ENCODE peak calls at places on chromosome 6, in five cellular contexts. L is HCEC 1CT; I is Caki2; Q is NCI-H2081; Z is activated effector memory CD4-positive, alpha-beta T cell treated with Interleukin-2 at 50 U/mL for 16 hours. V is an unnamed sample.

GRCh38 chr6:25329156-25329555 is 50.0 kb downstream of the CARMIL1 start:
- DNase-seq in L (no peak), I (no peak), Q (no peak), Z (no peak), V (no peak)

GRCh38 chr6:30364591-30364990 is 19.6 kb downstream of the RPP21 start:
- DNase-seq in L (no peak), I (no peak), Q (no peak), Z (no peak), V (peak)

GRCh38 chr6:5941188-5941587 is 65.5 kb downstream of the NRN1 start:
- DNase-seq in L (no peak), I (no peak), Q (no peak), Z (no peak), V (no peak)

GRCh38 chr6:971981-972640 is 279.2 kb upstream of the EXOC2 start:
- DNase-seq in L (no peak), I (no peak), Q (no peak), Z (no peak), V (no peak)

GRCh38 chr6:90940812-90941481 is 354.1 kb upstream of the MAP3K7 start:
- DNase-seq in L (peak), I (peak), Q (peak), Z (no peak), V (peak)

GRCh38 chr6:39362487-39362865 is 40.0 kb upstream of the KCNK16 start:
- DNase-seq in L (no peak), I (no peak), Q (no peak), Z (no peak), V (peak)

GRCh38 chr6:161128680-161129196 is 137.2 kb downstream of the MAP3K4 start:
- DNase-seq in L (peak), I (peak), Q (no peak), Z (no peak), V (no peak)

GRCh38 chr6:62652692-62653328 is 366.8 kb upstream of the KHDRBS2 start:
- DNase-seq in L (no peak), I (peak), Q (no peak), Z (no peak), V (no peak)

GRCh38 chr6:118618676-118619377 is 32.6 kb downstream of the CEP85L start:
- DNase-seq in L (no peak), I (peak), Q (peak), Z (peak), V (peak)

GRCh38 chr6:118881440-118882313 is 12.3 kb upstream of the ASF1A start:
- DNase-seq in L (no peak), I (no peak), Q (no peak), Z (no peak), V (peak)

GRCh38 chr6:108093781-108094180 is 19.2 kb upstream of the OSTM1 start:
- DNase-seq in L (no peak), I (no peak), Q (no peak), Z (no peak), V (no peak)

GRCh38 chr6:56946368-56946767 is 8.5 kb upstream of the BEND6 start:
- DNase-seq in L (peak), I (no peak), Q (no peak), Z (no peak), V (no peak)

GRCh38 chr6:43763133-43763797 is 6.7 kb upstream of the VEGFA start:
- DNase-seq in L (no peak), I (no peak), Q (no peak), Z (no peak), V (no peak)

GRCh38 chr6:103783344-103783743 is 1076.4 kb downstream of the HACE1 start:
- DNase-seq in L (no peak), I (peak), Q (no peak), Z (no peak), V (no peak)

GRCh38 chr6:72286911-72287311 is 335.0 kb upstream of the KCNQ5 start:
- DNase-seq in L (peak), I (no peak), Q (no peak), Z (no peak), V (no peak)

GRCh38 chr6:12973302-12973865 is 256.8 kb downstream of the PHACTR1 start:
- DNase-seq in L (no peak), I (peak), Q (no peak), Z (no peak), V (no peak)

GRCh38 chr6:129368076-129368475 is 341.9 kb downstream of the ARHGAP18 start:
- DNase-seq in L (no peak), I (no peak), Q (no peak), Z (no peak), V (no peak)

GRCh38 chr6:100188754-100189153 is 194.7 kb upstream of the MCHR2 start:
- DNase-seq in L (no peak), I (no peak), Q (no peak), Z (no peak), V (no peak)

GRCh38 chr6:21749754-21750153 is 156.2 kb downstream of the SOX4 start:
- DNase-seq in L (no peak), I (no peak), Q (no peak), Z (no peak), V (no peak)

GRCh38 chr6:106383573-106383972 is 23.1 kb downstream of the CRYBG1 start:
- DNase-seq in L (peak), I (no peak), Q (no peak), Z (no peak), V (no peak)

GRCh38 chr6:27213544-27214125 is 33.9 kb upstream of the PRSS16 start:
- DNase-seq in L (peak), I (peak), Q (no peak), Z (no peak), V (no peak)

GRCh38 chr6:75546401-75546800 is 52.8 kb upstream of the FILIP1 start:
- DNase-seq in L (peak), I (no peak), Q (no peak), Z (no peak), V (peak)

GRCh38 chr6:35173068-35174042 is 32.2 kb upstream of the TCP11 start:
- DNase-seq in L (no peak), I (no peak), Q (no peak), Z (no peak), V (no peak)

GRCh38 chr6:103870970-103871369 is 988.7 kb downstream of the HACE1 start:
- DNase-seq in L (no peak), I (no peak), Q (no peak), Z (no peak), V (no peak)

GRCh38 chr6:14280766-14281293 is 163.3 kb downstream of the CD83 start:
- DNase-seq in L (no peak), I (no peak), Q (no peak), Z (no peak), V (no peak)

GRCh38 chr6:128335963-128336362 is 184.4 kb downstream of the PTPRK start:
- DNase-seq in L (no peak), I (no peak), Q (no peak), Z (no peak), V (no peak)

GRCh38 chr6:16184129-16184528 is 54.3 kb upstream of the GMPR start:
- DNase-seq in L (peak), I (peak), Q (no peak), Z (no peak), V (peak)

GRCh38 chr6:157952751-157953479 is 28.7 kb upstream of the SYNJ2 start:
- DNase-seq in L (peak), I (no peak), Q (no peak), Z (no peak), V (no peak)

GRCh38 chr6:158707120-158707519 is 57.3 kb downstream of the SYTL3 start:
- DNase-seq in L (peak), I (peak), Q (no peak), Z (no peak), V (peak)

GRCh38 chr6:34852406-34853085 is 35.3 kb downstream of the TAF11 start:
- DNase-seq in L (peak), I (no peak), Q (no peak), Z (no peak), V (no peak)